ENCODE peak calls at places on chromosomes 6 and 20, in five cellular contexts. P is lower lobe of right lung; T is CD4-positive, CD25-positive, alpha-beta regulatory T cell; L is OCI-LY7; V is lung. W is an unnamed sample. For H3K36me3, the result is how much of the 10 kb centered on the place peaks cover.

GRCh38 chr6:72894091-72894490 is 272.2 kb downstream of the KCNQ5 start:
- DNase-seq in P (no peak), T (no peak), L (no peak), V (no peak), W (no peak)

GRCh38 chr6:36724514-36725385 is 27.1 kb downstream of the RAB44 start:
- DNase-seq in P (peak), T (peak), L (peak), V (peak), W (no peak)

GRCh38 chr6:152293404-152293803 is 343.8 kb downstream of the SYNE1 start:
- DNase-seq in P (no peak), T (no peak), L (no peak), V (no peak), W (no peak)

GRCh38 chr6:119330520-119330919 is 19.0 kb downstream of the MAN1A1 start:
- DNase-seq in P (no peak), T (no peak), L (peak), V (no peak), W (no peak)

GRCh38 chr6:75493400-75494064 is at the start of gene FILIP1:
- DNase-seq in P (peak), T (no peak), L (no peak), V (peak), W (peak)

GRCh38 chr6:31203345-31203979 is 33.0 kb upstream of the POU5F1 start:
- DNase-seq in P (no peak), T (peak), L (peak), V (no peak), W (no peak)

GRCh38 chr6:157323924-157324276 is 581 bp upstream of the TMEM242 start:
- DNase-seq in P (peak), T (peak), L (peak), V (peak), W (peak)

GRCh38 chr20:12627485-12627884 is 381.3 kb upstream of the SPTLC3 start:
- DNase-seq in P (no peak), T (no peak), L (no peak), V (no peak), W (no peak)

GRCh38 chr20:58519940-58520712 is 4.9 kb upstream of the APCDD1L start:
- DNase-seq in P (no peak), T (no peak), L (no peak), V (no peak), W (no peak)

GRCh38 chr20:17766226-17766625 is 66.5 kb downstream of the BANF2 start:
- DNase-seq in P (no peak), T (no peak), L (no peak), V (no peak), W (no peak)

GRCh38 chr6:164230259-164230658 is 815.7 kb downstream of the QKI start:
- DNase-seq in P (no peak), T (no peak), L (no peak), V (no peak), W (no peak)

GRCh38 chr6:128601060-128601459 is 80.7 kb upstream of the PTPRK start:
- DNase-seq in P (no peak), T (no peak), L (no peak), V (no peak), W (no peak)

GRCh38 chr6:164927288-164928040 is 381.9 kb downstream of the C6orf118 start:
- DNase-seq in P (peak), T (peak), L (peak), V (peak), W (peak)

GRCh38 chr20:57715268-57715904 is 5.6 kb upstream of the PMEPA1 start:
- DNase-seq in P (no peak), T (no peak), L (no peak), V (no peak), W (no peak)

GRCh38 chr6:35707714-35708407 is 19.1 kb upstream of the FKBP5 start:
- DNase-seq in P (no peak), T (no peak), L (no peak), V (no peak), W (no peak)

GRCh38 chr20:16664031-16664430 is 65.8 kb upstream of the SNRPB2 start:
- DNase-seq in P (no peak), T (no peak), L (no peak), V (no peak), W (no peak)

GRCh38 chr6:147548930-147549475 is 40.5 kb downstream of the SAMD5 start:
- DNase-seq in P (no peak), T (no peak), L (no peak), V (no peak), W (no peak)

GRCh38 chr20:25309395-25310267 is 61.7 kb downstream of the PYGB start:
- DNase-seq in P (peak), T (peak), L (no peak), V (no peak), W (peak)

GRCh38 chr20:17680836-17681740 is 954 bp downstream of the RRBP1 start:
- DNase-seq in P (peak), T (peak), L (peak), V (peak), W (peak)

GRCh38 chr20:61297491-61297890 is 45.4 kb downstream of the CDH4 start:
- DNase-seq in P (no peak), T (no peak), L (no peak), V (no peak), W (no peak)

GRCh38 chr6:16527691-16528090 is 233.6 kb downstream of the ATXN1 start:
- DNase-seq in P (no peak), T (no peak), L (no peak), V (no peak), W (no peak)

DNA sequence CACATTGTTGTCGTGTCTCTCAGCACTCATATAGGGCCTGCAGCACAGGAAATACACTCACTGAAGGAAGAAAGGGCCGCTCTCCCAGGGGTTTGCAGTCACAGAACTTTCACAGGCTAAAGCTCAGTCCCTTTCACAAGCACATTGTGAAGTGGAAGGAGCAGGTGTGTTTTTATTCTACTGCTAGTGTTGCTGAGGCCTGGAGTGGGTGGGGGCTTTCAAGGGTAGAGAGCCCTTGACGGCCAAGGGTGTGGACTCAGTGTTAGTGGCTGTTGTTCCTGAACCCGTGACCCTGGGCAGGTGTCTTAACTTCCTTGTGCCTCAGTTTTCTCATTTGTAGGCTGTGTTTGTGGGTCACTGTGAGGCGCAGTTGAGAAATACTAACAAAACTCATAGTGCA is 66.2 kb upstream of the SLC22A1 start:
- DNase-seq in P (peak), T (no peak), L (no peak), V (peak), W (no peak)
- H3K27ac ChIP-seq in P (peak), T (no peak), L (no peak), V (no peak), W (no peak)

DNA sequence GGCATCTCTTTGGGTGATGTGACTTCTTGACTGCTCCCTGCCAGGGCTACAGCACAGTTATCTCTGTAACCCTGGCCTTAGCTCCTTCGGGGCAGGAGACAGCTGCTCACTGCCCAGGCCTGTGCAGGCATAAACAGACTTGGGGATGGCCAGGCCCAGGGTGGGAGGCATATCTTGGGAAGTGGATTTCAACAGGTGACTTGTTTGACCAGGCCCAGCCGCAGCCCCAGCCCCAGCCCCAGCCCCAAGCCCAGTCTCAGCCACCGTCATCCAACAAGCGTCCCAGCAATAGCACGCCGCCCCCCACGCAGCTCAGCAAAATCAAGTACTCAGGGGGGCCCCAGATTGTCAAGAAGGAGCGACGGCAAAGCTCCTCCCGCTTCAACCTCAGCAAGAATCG is 7.5 kb downstream of the MEA1 start:
- DNase-seq in P (no peak), T (no peak), L (no peak), V (no peak), W (no peak)
- H3K36me3 ChIP-seq in P (half or more), T (half or more), L (half or more), V (under half), W (under half)

GRCh38 chr6:6686176-6686575 is 97.7 kb downstream of the LY86 start:
- DNase-seq in P (no peak), T (no peak), L (no peak), V (no peak), W (no peak)
- H3K4me3 ChIP-seq in P (no peak), T (no peak), L (peak), V (no peak), W (peak)

GRCh38 chr6:111015656-111016190 is 33.9 kb downstream of the RPF2 start:
- DNase-seq in P (no peak), T (no peak), L (no peak), V (no peak), W (no peak)

GRCh38 chr6:111012143-111012452 is 30.3 kb downstream of the RPF2 start:
- DNase-seq in P (no peak), T (no peak), L (no peak), V (no peak), W (no peak)

GRCh38 chr6:111013144-111013905 is 31.5 kb downstream of the RPF2 start:
- DNase-seq in P (no peak), T (no peak), L (no peak), V (no peak), W (no peak)

DNA sequence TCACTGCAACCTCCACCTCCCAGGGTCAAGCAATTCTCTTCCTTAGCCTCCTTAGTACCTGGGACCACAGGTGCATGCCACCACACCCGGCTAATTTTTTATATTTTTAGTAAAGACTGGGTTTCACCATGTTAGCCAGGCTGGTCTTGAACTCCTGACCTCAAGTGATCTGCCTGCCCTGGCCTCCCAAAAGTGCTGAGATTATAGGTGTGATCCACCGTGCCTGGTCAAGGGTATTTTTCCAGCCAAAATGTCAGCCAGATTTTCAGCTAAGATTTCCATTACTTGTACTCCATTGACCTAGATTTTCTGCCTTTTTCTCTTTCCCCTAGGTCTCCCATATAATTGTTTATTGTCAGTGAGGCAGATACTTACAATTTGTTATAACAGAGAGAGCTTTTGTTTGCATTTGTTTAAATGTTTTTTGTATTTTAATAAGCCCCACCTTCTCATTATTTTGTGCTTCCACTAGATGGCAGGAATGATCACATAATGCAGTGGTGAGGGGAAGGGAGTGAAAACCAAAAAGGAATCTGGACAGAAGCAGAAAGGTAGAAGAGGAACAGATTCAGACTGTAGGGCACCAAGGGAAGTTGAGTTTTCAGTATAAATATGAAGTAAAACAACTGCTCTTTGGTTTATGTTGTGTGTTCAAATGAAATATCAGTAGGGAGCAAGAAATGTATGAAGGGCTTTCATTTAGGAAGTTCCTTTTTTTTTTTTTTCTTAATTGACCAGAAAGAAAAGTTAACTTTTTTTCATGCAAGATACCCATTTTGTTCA is 29.7 kb downstream of the RPF2 start:
- DNase-seq in P (no peak), T (peak), L (peak), V (no peak), W (no peak)
- H3K27ac ChIP-seq in P (no peak), T (no peak), L (no peak), V (no peak), W (no peak)

GRCh38 chr6:50271817-50272216 is 222.1 kb upstream of the DEFB112 start:
- DNase-seq in P (no peak), T (no peak), L (no peak), V (no peak), W (no peak)
- H3K36me3 ChIP-seq in P (under half), T (under half), L (under half), V (under half), W (under half)

DNA sequence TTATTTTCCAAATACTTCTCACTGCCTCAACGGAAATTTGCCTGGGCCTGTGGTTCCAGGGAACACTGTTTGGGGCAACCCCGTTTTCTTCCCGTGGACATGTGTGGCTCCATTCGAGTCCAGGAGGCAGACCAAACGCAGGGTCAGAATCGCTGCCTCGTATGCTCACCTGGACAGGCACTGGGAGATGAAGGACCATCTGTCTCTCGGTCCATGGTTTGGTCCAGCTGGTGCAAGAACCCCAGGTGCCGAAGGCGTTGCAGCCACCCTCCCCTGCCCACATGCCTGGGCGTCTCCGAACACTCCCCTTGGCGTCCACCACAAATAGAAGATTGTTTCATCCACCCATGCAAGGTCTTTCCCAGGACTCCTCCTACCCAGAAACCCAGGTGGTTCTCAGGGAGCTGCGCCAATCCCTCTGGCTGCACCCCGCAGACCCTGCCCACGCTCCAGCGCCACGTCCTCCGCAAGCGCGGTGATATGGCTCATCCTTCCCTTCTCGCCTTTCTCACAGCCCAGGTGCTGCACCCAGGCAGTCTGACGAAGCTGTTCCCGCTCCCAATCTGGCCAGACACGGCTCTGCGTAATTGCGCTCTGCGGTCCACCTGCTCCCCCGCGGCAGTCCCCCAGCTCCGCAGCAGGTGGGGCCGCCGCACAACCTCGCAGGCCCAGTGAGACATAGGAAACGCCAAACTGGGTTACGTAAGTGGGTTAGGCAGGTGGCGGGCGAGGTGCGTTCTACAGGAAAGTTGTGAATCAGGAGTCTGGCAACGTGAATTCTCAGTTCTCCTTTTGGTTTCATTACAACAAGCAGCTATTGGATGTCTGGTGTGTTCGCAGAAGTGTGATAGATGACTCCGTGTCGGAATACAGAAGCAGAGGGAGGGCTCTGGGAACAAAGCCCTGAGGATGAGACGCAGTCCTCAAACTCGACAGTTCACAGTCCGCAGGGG is 146.2 kb upstream of the ECI2 start:
- DNase-seq in P (peak), T (peak), L (peak), V (peak), W (peak)
- H3K4me3 ChIP-seq in P (peak), T (no peak), L (no peak), V (no peak), W (peak)

GRCh38 chr6:53111865-53112264 is 36.8 kb downstream of the GCM1 start:
- DNase-seq in P (no peak), T (no peak), L (peak), V (no peak), W (no peak)
- H3K27ac ChIP-seq in P (no peak), T (no peak), L (no peak), V (no peak), W (no peak)

GRCh38 chr20:62889871-62890270 is 28.2 kb upstream of the TCFL5 start:
- DNase-seq in P (no peak), T (no peak), L (no peak), V (no peak), W (no peak)
- H3K36me3 ChIP-seq in P (half or more), T (half or more), L (half or more), V (half or more), W (half or more)

GRCh38 chr6:143538374-143538773 is 26.9 kb upstream of the FUCA2 start:
- DNase-seq in P (no peak), T (no peak), L (no peak), V (no peak), W (no peak)

GRCh38 chr6:143539106-143539505 is 27.6 kb upstream of the FUCA2 start:
- DNase-seq in P (no peak), T (peak), L (no peak), V (no peak), W (no peak)

GRCh38 chr6:143536866-143537691 is 25.6 kb upstream of the FUCA2 start:
- DNase-seq in P (peak), T (peak), L (no peak), V (peak), W (peak)

GRCh38 chr6:143540192-143540591 is 28.7 kb upstream of the FUCA2 start:
- DNase-seq in P (no peak), T (no peak), L (no peak), V (no peak), W (no peak)

DNA sequence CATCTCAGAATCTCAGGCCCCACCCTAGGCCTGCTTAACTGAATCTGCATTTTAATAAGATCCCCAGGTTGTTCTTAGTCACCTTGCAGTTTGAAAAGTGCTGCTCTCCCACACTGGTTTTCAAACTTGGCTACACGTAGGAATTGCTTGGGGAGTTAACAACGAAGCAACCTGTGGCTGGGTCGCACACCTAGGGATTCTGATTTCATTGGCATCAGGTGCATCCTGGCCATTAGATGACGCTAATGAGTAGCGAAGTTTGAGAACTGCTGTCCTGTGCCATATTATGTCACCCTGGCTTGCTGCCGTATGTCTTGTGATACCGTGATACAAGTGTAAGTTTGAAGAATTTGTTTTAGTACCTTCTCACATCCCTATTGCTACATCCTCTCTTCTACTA is 28.2 kb upstream of the FUCA2 start:
- DNase-seq in P (no peak), T (no peak), L (no peak), V (no peak), W (no peak)
- H3K4me3 ChIP-seq in P (no peak), T (peak), L (no peak), V (no peak), W (no peak)